ENCODE peak calls at places on chromosomes 12 and 14, in seven cellular contexts. One of them, this sample, is unnamed.

GRCh38 chr14:70809238-70810214 is at the start of gene MAP3K9:
- DNase-seq in occipital lobe: peak; percentile 96
- DNase-seq in astrocyte of the spinal cord: peak; percentile 87
- DNase-seq in NCI-H2081: peak; percentile 99
- DNase-seq in NCI-H1048: peak; percentile 96
- DNase-seq in HCEC 1CT: no peak
- DNase-seq in NCI-H2227 treated with DMSO at 0.1 percent for 48 hours: peak; percentile 96
- DNase-seq in this sample: peak; percentile 93

GRCh38 chr12:105839629-105840127 is 299.1 kb downstream of the NUAK1 start:
- DNase-seq in occipital lobe: no peak
- DNase-seq in astrocyte of the spinal cord: no peak
- DNase-seq in NCI-H1048: no peak
- DNase-seq in NCI-H2081: no peak
- DNase-seq in HCEC 1CT: no peak
- DNase-seq in NCI-H2227 treated with DMSO at 0.1 percent for 48 hours: no peak
- DNase-seq in this sample: no peak

GRCh38 chr14:32509632-32510187 is 180.6 kb downstream of the AKAP6 start:
- DNase-seq in HCEC 1CT: peak; percentile 92
- DNase-seq in NCI-H2081: no peak
- DNase-seq in NCI-H1048: no peak
- DNase-seq in NCI-H2227 treated with DMSO at 0.1 percent for 48 hours: no peak
- DNase-seq in occipital lobe: peak; percentile 70
- DNase-seq in astrocyte of the spinal cord: peak; percentile 99
- DNase-seq in this sample: peak; percentile 95

GRCh38 chr12:122937622-122938091 is 28.6 kb downstream of the ABCB9 start:
- DNase-seq in HCEC 1CT: no peak
- DNase-seq in NCI-H2081: no peak
- DNase-seq in occipital lobe: no peak
- DNase-seq in NCI-H1048: no peak
- DNase-seq in NCI-H2227 treated with DMSO at 0.1 percent for 48 hours: no peak
- DNase-seq in astrocyte of the spinal cord: no peak
- DNase-seq in this sample: no peak

GRCh38 chr14:55097894-55098560 is 31.0 kb upstream of the LGALS3 start:
- DNase-seq in occipital lobe: no peak
- DNase-seq in HCEC 1CT: no peak
- DNase-seq in NCI-H2081: no peak
- DNase-seq in astrocyte of the spinal cord: no peak
- DNase-seq in NCI-H1048: no peak
- DNase-seq in NCI-H2227 treated with DMSO at 0.1 percent for 48 hours: peak; percentile 63
- DNase-seq in this sample: no peak

GRCh38 chr14:23568021-23568599 is 519 bp upstream of the AP1G2 start:
- DNase-seq in NCI-H1048: no peak
- DNase-seq in astrocyte of the spinal cord: no peak
- DNase-seq in occipital lobe: no peak
- DNase-seq in NCI-H2227 treated with DMSO at 0.1 percent for 48 hours: no peak
- DNase-seq in HCEC 1CT: no peak
- DNase-seq in NCI-H2081: no peak
- DNase-seq in this sample: no peak

GRCh38 chr12:3604281-3604680 is 113.3 kb downstream of the PRMT8 start:
- DNase-seq in astrocyte of the spinal cord: no peak
- DNase-seq in NCI-H2081: no peak
- DNase-seq in occipital lobe: no peak
- DNase-seq in NCI-H1048: no peak
- DNase-seq in HCEC 1CT: no peak
- DNase-seq in NCI-H2227 treated with DMSO at 0.1 percent for 48 hours: no peak
- DNase-seq in this sample: no peak

GRCh38 chr12:51521554-51522276 is 69.3 kb upstream of the SCN8A start:
- DNase-seq in occipital lobe: no peak
- DNase-seq in HCEC 1CT: peak; percentile 16
- DNase-seq in NCI-H1048: no peak
- DNase-seq in astrocyte of the spinal cord: peak; percentile 2
- DNase-seq in NCI-H2227 treated with DMSO at 0.1 percent for 48 hours: no peak
- DNase-seq in NCI-H2081: no peak
- DNase-seq in this sample: no peak

GRCh38 chr12:32134144-32134888 is 27.7 kb downstream of the BICD1 start:
- DNase-seq in HCEC 1CT: peak; percentile 27
- DNase-seq in astrocyte of the spinal cord: peak; percentile 63
- DNase-seq in NCI-H2081: no peak
- DNase-seq in occipital lobe: no peak
- DNase-seq in NCI-H2227 treated with DMSO at 0.1 percent for 48 hours: no peak
- DNase-seq in NCI-H1048: no peak
- DNase-seq in this sample: peak; percentile 45

GRCh38 chr14:95189400-95190162 is 32.3 kb upstream of the DICER1 start:
- DNase-seq in HCEC 1CT: no peak
- DNase-seq in NCI-H2227 treated with DMSO at 0.1 percent for 48 hours: no peak
- DNase-seq in NCI-H2081: no peak
- DNase-seq in NCI-H1048: no peak
- DNase-seq in astrocyte of the spinal cord: peak; percentile 3
- DNase-seq in occipital lobe: no peak
- DNase-seq in this sample: no peak

GRCh38 chr12:28017873-28018255 is 45.3 kb upstream of the PTHLH start:
- DNase-seq in astrocyte of the spinal cord: no peak
- DNase-seq in occipital lobe: no peak
- DNase-seq in HCEC 1CT: no peak
- DNase-seq in NCI-H2227 treated with DMSO at 0.1 percent for 48 hours: no peak
- DNase-seq in NCI-H1048: no peak
- DNase-seq in NCI-H2081: no peak
- DNase-seq in this sample: no peak

GRCh38 chr12:12482150-12482761 is 80.4 kb downstream of the DUSP16 start:
- DNase-seq in NCI-H1048: no peak
- DNase-seq in occipital lobe: no peak
- DNase-seq in HCEC 1CT: no peak
- DNase-seq in NCI-H2081: no peak
- DNase-seq in astrocyte of the spinal cord: no peak
- DNase-seq in NCI-H2227 treated with DMSO at 0.1 percent for 48 hours: no peak
- DNase-seq in this sample: no peak

GRCh38 chr12:51077930-51078329 is 5.5 kb downstream of the CSRNP2 start:
- DNase-seq in NCI-H1048: no peak
- DNase-seq in NCI-H2227 treated with DMSO at 0.1 percent for 48 hours: no peak
- DNase-seq in HCEC 1CT: no peak
- DNase-seq in astrocyte of the spinal cord: peak; percentile 15
- DNase-seq in occipital lobe: peak; percentile 32
- DNase-seq in NCI-H2081: no peak
- DNase-seq in this sample: no peak

GRCh38 chr14:42654707-42655106 is 1048.0 kb downstream of the LRFN5 start:
- DNase-seq in NCI-H1048: no peak
- DNase-seq in occipital lobe: no peak
- DNase-seq in NCI-H2227 treated with DMSO at 0.1 percent for 48 hours: no peak
- DNase-seq in astrocyte of the spinal cord: no peak
- DNase-seq in NCI-H2081: no peak
- DNase-seq in HCEC 1CT: no peak
- DNase-seq in this sample: no peak

GRCh38 chr12:110766311-110767154 is 23.8 kb upstream of the PPP1CC start:
- DNase-seq in HCEC 1CT: peak; percentile 34
- DNase-seq in NCI-H1048: no peak
- DNase-seq in occipital lobe: no peak
- DNase-seq in astrocyte of the spinal cord: no peak
- DNase-seq in NCI-H2227 treated with DMSO at 0.1 percent for 48 hours: peak; percentile 68
- DNase-seq in NCI-H2081: no peak
- DNase-seq in this sample: no peak

GRCh38 chr14:34766611-34767010 is 52.2 kb upstream of the CFL2 start:
- DNase-seq in NCI-H1048: no peak
- DNase-seq in NCI-H2227 treated with DMSO at 0.1 percent for 48 hours: no peak
- DNase-seq in NCI-H2081: no peak
- DNase-seq in astrocyte of the spinal cord: peak; percentile 28
- DNase-seq in occipital lobe: no peak
- DNase-seq in HCEC 1CT: no peak
- DNase-seq in this sample: no peak

GRCh38 chr14:64715628-64716412 is 11.6 kb downstream of the PLEKHG3 start:
- DNase-seq in NCI-H1048: no peak
- DNase-seq in NCI-H2081: no peak
- DNase-seq in astrocyte of the spinal cord: peak; percentile 49
- DNase-seq in NCI-H2227 treated with DMSO at 0.1 percent for 48 hours: no peak
- DNase-seq in HCEC 1CT: no peak
- DNase-seq in occipital lobe: peak; percentile 32
- DNase-seq in this sample: no peak

GRCh38 chr14:105165134-105165704 is 3.4 kb downstream of the JAG2 start:
- DNase-seq in astrocyte of the spinal cord: no peak
- DNase-seq in HCEC 1CT: no peak
- DNase-seq in NCI-H2081: peak; percentile 91
- DNase-seq in NCI-H2227 treated with DMSO at 0.1 percent for 48 hours: no peak
- DNase-seq in occipital lobe: no peak
- DNase-seq in NCI-H1048: no peak
- DNase-seq in this sample: no peak

GRCh38 chr14:73759183-73759713 is 45.1 kb upstream of the PNMA1 start:
- DNase-seq in NCI-H2227 treated with DMSO at 0.1 percent for 48 hours: no peak
- DNase-seq in NCI-H1048: no peak
- DNase-seq in HCEC 1CT: peak; percentile 42
- DNase-seq in occipital lobe: peak; percentile 59
- DNase-seq in NCI-H2081: peak; percentile 49
- DNase-seq in astrocyte of the spinal cord: peak; percentile 44
- DNase-seq in this sample: peak; percentile 59

GRCh38 chr14:59123975-59124374 is 64.5 kb upstream of the DAAM1 start:
- DNase-seq in astrocyte of the spinal cord: peak; percentile 35
- DNase-seq in occipital lobe: no peak
- DNase-seq in NCI-H2081: peak; percentile 14
- DNase-seq in NCI-H1048: no peak
- DNase-seq in NCI-H2227 treated with DMSO at 0.1 percent for 48 hours: peak; percentile 41
- DNase-seq in HCEC 1CT: peak; percentile 49
- DNase-seq in this sample: peak; percentile 28

GRCh38 chr14:61025239-61026223 is 44.5 kb downstream of the SLC38A6 start:
- DNase-seq in HCEC 1CT: peak; percentile 82
- DNase-seq in NCI-H2227 treated with DMSO at 0.1 percent for 48 hours: peak; percentile 70
- DNase-seq in NCI-H1048: peak; percentile 7
- DNase-seq in occipital lobe: peak; percentile 10
- DNase-seq in astrocyte of the spinal cord: peak; percentile 82
- DNase-seq in NCI-H2081: peak; percentile 73
- DNase-seq in this sample: peak; percentile 74

GRCh38 chr12:25263594-25263993 is 12.9 kb upstream of the KRAS start:
- DNase-seq in HCEC 1CT: no peak
- DNase-seq in NCI-H1048: no peak
- DNase-seq in occipital lobe: no peak
- DNase-seq in astrocyte of the spinal cord: no peak
- DNase-seq in NCI-H2081: no peak
- DNase-seq in NCI-H2227 treated with DMSO at 0.1 percent for 48 hours: no peak
- DNase-seq in this sample: no peak

GRCh38 chr12:130945793-130946492 is 7.8 kb upstream of the ADGRD1 start:
- DNase-seq in astrocyte of the spinal cord: no peak
- DNase-seq in NCI-H2081: no peak
- DNase-seq in NCI-H2227 treated with DMSO at 0.1 percent for 48 hours: no peak
- DNase-seq in NCI-H1048: no peak
- DNase-seq in occipital lobe: no peak
- DNase-seq in HCEC 1CT: no peak
- DNase-seq in this sample: peak; percentile 22

GRCh38 chr14:47490353-47490752 is 185.1 kb downstream of the MDGA2 start:
- DNase-seq in NCI-H2081: no peak
- DNase-seq in astrocyte of the spinal cord: no peak
- DNase-seq in NCI-H1048: no peak
- DNase-seq in HCEC 1CT: no peak
- DNase-seq in NCI-H2227 treated with DMSO at 0.1 percent for 48 hours: no peak
- DNase-seq in occipital lobe: no peak
- DNase-seq in this sample: no peak

GRCh38 chr14:21098134-21098891 is at the start of gene ZNF219:
- DNase-seq in NCI-H2227 treated with DMSO at 0.1 percent for 48 hours: peak; percentile 68
- DNase-seq in HCEC 1CT: peak; percentile 10
- DNase-seq in occipital lobe: peak; percentile 13
- DNase-seq in NCI-H1048: no peak
- DNase-seq in astrocyte of the spinal cord: peak; percentile 30
- DNase-seq in NCI-H2081: peak; percentile 40
- DNase-seq in this sample: peak; percentile 67

GRCh38 chr12:31322651-31323248 is 3.2 kb downstream of the SINHCAF start:
- DNase-seq in HCEC 1CT: peak; percentile 66
- DNase-seq in NCI-H2227 treated with DMSO at 0.1 percent for 48 hours: no peak
- DNase-seq in occipital lobe: no peak
- DNase-seq in astrocyte of the spinal cord: peak; percentile 46
- DNase-seq in NCI-H1048: no peak
- DNase-seq in NCI-H2081: no peak
- DNase-seq in this sample: peak; percentile 72

This sample was measured in EL.